ENCODE peak calls at places on chromosome 15, in four cellular contexts. D is neural crest cell, Z is psoas muscle, B is AG09309. L is an unnamed sample.

GRCh38 chr15:62407216-62407615 is 242.1 kb upstream of the C2CD4B start:
- DNase-seq in B (no peak), Z (no peak), D (no peak), L (no peak)

GRCh38 chr15:35458176-35458856 is 87.6 kb downstream of the DPH6 start:
- DNase-seq in D (no peak), B (no peak), Z (no peak), L (no peak)

GRCh38 chr15:26983822-26984221 is 12.8 kb downstream of the GABRG3 start:
- DNase-seq in B (no peak), Z (no peak), D (no peak), L (no peak)

GRCh38 chr15:80595391-80595790 is 99.7 kb upstream of the ABHD17C start:
- DNase-seq in B (no peak), D (no peak), Z (no peak), L (no peak)

GRCh38 chr15:35705030-35705884 is 159.3 kb upstream of the DPH6 start:
- DNase-seq in B (no peak), Z (no peak), D (no peak), L (no peak)

GRCh38 chr15:38424101-38424552 is 29.8 kb upstream of the FAM98B start:
- DNase-seq in D (no peak), B (no peak), Z (no peak), L (no peak)

GRCh38 chr15:63075072-63075995 is 32.8 kb downstream of the TPM1 start:
- DNase-seq in Z (no peak), D (no peak), B (no peak), L (no peak)

GRCh38 chr15:83732196-83732595 is 78.3 kb downstream of the ADAMTSL3 start:
- DNase-seq in B (no peak), Z (no peak), D (no peak), L (no peak)

GRCh38 chr15:94972314-94972713 is 741.0 kb downstream of the MCTP2 start:
- DNase-seq in Z (no peak), D (no peak), B (no peak), L (no peak)

GRCh38 chr15:25849431-25849921 is 13.7 kb downstream of the ATP10A start:
- DNase-seq in Z (no peak), D (no peak), B (peak; percentile 84), L (no peak)

GRCh38 chr15:76057332-76058000 is 2.3 kb upstream of the TMEM266 start:
- DNase-seq in B (peak; percentile 1), D (peak; percentile 60), Z (no peak), L (no peak)

GRCh38 chr15:76058714-76059319 is 968 bp upstream of the TMEM266 start:
- DNase-seq in B (no peak), Z (no peak), D (peak; percentile 8), L (no peak)

GRCh38 chr15:76060098-76060989 is 559 bp downstream of the TMEM266 start:
- DNase-seq in D (no peak), Z (no peak), B (no peak), L (no peak)

GRCh38 chr15:76061700-76062099 is 1.9 kb downstream of the TMEM266 start:
- DNase-seq in B (no peak), D (no peak), Z (no peak), L (no peak)

GRCh38 chr15:76059320-76060097 is at the start of gene TMEM266:
- DNase-seq in Z (peak; percentile 40), B (no peak), D (peak; percentile 47), L (peak; percentile 58)
- TF ChIP-seq CTCF in Z (no peak), B (no peak), D (peak; percentile 47), L (no peak)

GRCh38 chr15:78193731-78194567 is 40.4 kb downstream of the ACSBG1 start:
- DNase-seq in D (no peak), Z (no peak), B (no peak), L (no peak)

GRCh38 chr15:78197632-78198031 is 36.7 kb downstream of the ACSBG1 start:
- DNase-seq in D (no peak), B (no peak), Z (no peak), L (no peak)

GRCh38 chr15:78194568-78194925 is 39.8 kb downstream of the ACSBG1 start:
- DNase-seq in B (no peak), D (no peak), Z (no peak), L (no peak)

GRCh38 chr15:78192826-78193594 is 41.4 kb downstream of the ACSBG1 start:
- DNase-seq in D (no peak), B (no peak), Z (no peak), L (no peak)

GRCh38 chr15:78195735-78196201 is 38.6 kb downstream of the ACSBG1 start:
- DNase-seq in Z (no peak), B (no peak), D (no peak), L (no peak)
- TF ChIP-seq CTCF in Z (peak; percentile 73), B (peak; percentile 66), D (peak; percentile 73), L (peak; percentile 64)

GRCh38 chr15:55031732-55032131 is 165.0 kb downstream of the RSL24D1 start:
- DNase-seq in B (no peak), Z (no peak), D (no peak), L (no peak)

GRCh38 chr15:55033574-55033973 is 163.2 kb downstream of the RSL24D1 start:
- DNase-seq in D (no peak), Z (no peak), B (no peak), L (no peak)
- TF ChIP-seq CTCF in D (no peak), Z (no peak), B (no peak), L (no peak)

GRCh38 chr15:91982401-91982800 is 128.9 kb downstream of the SLCO3A1 start:
- DNase-seq in B (no peak), Z (no peak), D (no peak), L (no peak)
- TF ChIP-seq CTCF in B (no peak), Z (no peak), D (no peak), L (peak; percentile 15)

GRCh38 chr15:20271647-20272046 is 270.0 kb downstream of the GOLGA6L6 start:
- DNase-seq in B (no peak), Z (no peak), D (no peak), L (no peak)
- TF ChIP-seq CTCF in B (no peak), Z (no peak), D (no peak), L (no peak)

GRCh38 chr15:67382723-67383122 is 128.1 kb downstream of the IQCH start:
- DNase-seq in Z (no peak), D (no peak), B (no peak), L (no peak)

GRCh38 chr15:67381416-67382045 is 126.9 kb downstream of the IQCH start:
- DNase-seq in D (no peak), Z (no peak), B (no peak), L (no peak)

GRCh38 chr15:67384761-67385160 is 130.2 kb downstream of the IQCH start:
- DNase-seq in D (no peak), B (no peak), Z (no peak), L (no peak)

GRCh38 chr15:67385971-67386370 is 131.4 kb downstream of the IQCH start:
- DNase-seq in Z (no peak), D (no peak), B (no peak), L (no peak)

GRCh38 chr15:67383903-67384302 is 129.3 kb downstream of the IQCH start:
- DNase-seq in B (no peak), D (no peak), Z (no peak), L (no peak)
- TF ChIP-seq CTCF in B (peak; percentile 30), D (peak; percentile 42), Z (no peak), L (peak; percentile 7)

GRCh38 chr15:52790166-52790708 is at the start of gene ONECUT1:
- DNase-seq in B (no peak), D (peak; percentile 75), Z (peak; percentile 45), L (peak; percentile 65)

GRCh38 chr15:52790941-52791751 is 1.0 kb upstream of the ONECUT1 start:
- DNase-seq in D (peak; percentile 58), B (no peak), Z (no peak), L (no peak)

GRCh38 chr15:52788099-52788986 is 1.8 kb downstream of the ONECUT1 start:
- DNase-seq in D (no peak), Z (no peak), B (no peak), L (no peak)

GRCh38 chr15:52789008-52789600 is 1.0 kb downstream of the ONECUT1 start:
- DNase-seq in B (no peak), Z (no peak), D (no peak), L (no peak)

DNA sequence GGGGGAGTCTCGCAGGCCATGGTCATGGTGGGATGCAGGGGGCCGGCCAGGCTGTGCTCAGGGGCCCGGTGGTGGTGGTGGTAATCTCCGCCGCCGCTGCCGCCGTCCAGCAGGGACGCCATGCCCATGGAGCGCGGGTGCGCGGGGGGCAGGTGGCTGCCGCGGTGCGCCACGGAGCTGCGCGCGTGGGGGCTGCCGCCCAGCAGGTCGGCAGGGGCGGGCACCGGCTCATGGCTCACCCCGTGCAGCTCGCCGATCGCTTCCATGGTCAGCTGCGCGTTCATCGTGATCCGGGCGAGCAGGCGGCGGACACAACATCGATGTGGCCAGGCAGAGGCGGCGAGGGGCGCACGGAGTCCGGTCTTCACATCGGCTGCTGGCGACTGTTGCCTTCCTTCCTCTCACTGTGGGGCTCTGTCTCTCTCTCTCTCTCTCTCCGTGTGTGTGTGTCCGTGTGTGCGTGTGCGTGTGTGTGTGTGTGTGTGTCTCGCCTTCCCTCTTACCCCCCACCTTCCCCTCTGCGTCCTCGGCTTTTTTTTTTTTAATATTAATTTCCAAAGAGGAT is 453 bp downstream of the ONECUT1 start:
- DNase-seq in D (no peak), Z (no peak), B (no peak), L (no peak)
- TF ChIP-seq CTCF in D (no peak), Z (no peak), B (no peak), L (no peak)

DNA sequence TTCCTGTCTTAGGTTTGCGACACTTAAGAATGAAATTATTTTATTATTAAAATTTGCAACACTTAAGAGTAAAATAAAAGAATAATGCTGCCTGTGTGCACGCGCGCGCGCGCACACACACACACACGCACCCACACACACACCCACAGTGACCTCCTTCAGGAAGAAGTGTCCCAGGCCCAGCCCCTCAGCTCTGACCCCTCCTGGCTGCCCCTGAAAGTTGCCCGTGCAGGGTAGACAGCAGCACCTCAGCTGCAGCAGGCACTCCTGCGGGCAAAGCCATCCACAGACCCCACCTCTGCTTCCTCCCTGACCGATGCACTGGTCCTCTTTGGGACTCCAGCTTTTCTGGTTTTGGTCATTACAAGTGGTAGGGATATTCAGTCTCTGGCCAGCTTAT is 478.2 kb downstream of the NTRK3 start:
- DNase-seq in D (no peak), B (no peak), Z (no peak), L (no peak)
- TF ChIP-seq CTCF in D (no peak), B (no peak), Z (no peak), L (no peak)

DNA sequence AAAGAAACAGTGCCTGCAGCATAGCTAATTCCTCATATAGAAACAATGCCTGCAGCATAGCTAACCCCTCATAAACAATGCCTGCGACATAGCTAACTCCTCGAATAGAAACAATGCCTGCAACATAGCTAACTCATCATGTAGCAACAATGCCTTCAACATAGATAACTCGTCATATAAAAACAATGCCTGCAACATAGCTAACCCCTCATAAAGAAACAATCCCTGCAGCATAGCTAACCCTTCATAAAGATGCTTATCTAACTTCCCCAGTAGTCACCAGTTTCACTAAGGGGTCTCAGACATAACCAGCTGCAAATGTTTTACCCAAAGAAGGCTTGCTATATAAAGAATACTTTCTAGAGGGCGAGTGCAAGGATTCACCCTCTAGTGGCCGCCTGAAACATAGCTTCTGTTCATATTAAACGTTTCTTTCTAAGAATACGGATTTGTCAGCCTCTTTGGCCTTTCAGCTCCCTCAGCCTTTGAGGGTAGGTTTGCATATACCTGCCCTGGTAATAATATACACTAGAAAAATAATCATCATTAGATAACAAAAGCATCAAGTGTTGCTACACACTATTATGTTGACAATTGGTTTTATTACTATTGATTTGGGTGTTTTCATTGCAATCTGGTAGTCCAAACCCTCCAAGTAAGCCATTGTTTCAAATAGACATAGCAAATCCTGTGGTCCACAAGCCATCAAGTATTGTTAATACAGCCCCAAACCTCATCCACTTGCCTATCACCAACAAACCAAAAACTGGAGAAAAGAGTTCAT is 44.4 kb upstream of the FAN1 start:
- DNase-seq in B (peak; percentile 13), D (peak; percentile 8), Z (no peak), L (no peak)
- TF ChIP-seq CTCF in B (peak; percentile 72), D (peak; percentile 78), Z (peak; percentile 46), L (peak; percentile 51)

GRCh38 chr15:90286678-90287077 is 21.2 kb downstream of the NGRN start:
- DNase-seq in Z (no peak), D (no peak), B (no peak), L (no peak)
- TF ChIP-seq CTCF in Z (peak; percentile 26), D (peak; percentile 48), B (peak; percentile 41), L (peak; percentile 68)

L was measured in D721Med.